ENCODE peak calls at places on chromosome 6, in five cellular contexts. One of them, this sample, is unnamed.

GRCh38 chr6:165920896-165921671 is 246.6 kb downstream of the TBXT start:
- DNase-seq in T-helper 1 cell: no peak
- DNase-seq in GM04503: no peak
- DNase-seq in WTC11: no peak
- DNase-seq in NT2/D1: no peak
- DNase-seq in this sample: no peak

GRCh38 chr6:170516783-170517616 is 36.1 kb downstream of the PSMB1 start:
- DNase-seq in WTC11: peak; percentile 44
- DNase-seq in NT2/D1: peak; percentile 40
- DNase-seq in T-helper 1 cell: no peak
- DNase-seq in GM04503: peak; percentile 13
- DNase-seq in this sample: no peak

GRCh38 chr6:46507426-46507825 is 16.2 kb upstream of the RCAN2 start:
- DNase-seq in WTC11: no peak
- DNase-seq in T-helper 1 cell: no peak
- DNase-seq in NT2/D1: no peak
- DNase-seq in GM04503: no peak
- DNase-seq in this sample: no peak

GRCh38 chr6:168419569-168419968 is 21.4 kb upstream of the SMOC2 start:
- DNase-seq in GM04503: no peak
- DNase-seq in NT2/D1: no peak
- DNase-seq in WTC11: no peak
- DNase-seq in T-helper 1 cell: no peak
- DNase-seq in this sample: peak; percentile 19

GRCh38 chr6:111926731-111927302 is 53.6 kb upstream of the FYN start:
- DNase-seq in T-helper 1 cell: no peak
- DNase-seq in WTC11: no peak
- DNase-seq in GM04503: no peak
- DNase-seq in NT2/D1: no peak
- DNase-seq in this sample: no peak

GRCh38 chr6:112044856-112045255 is 9.0 kb upstream of the CCN6 start:
- DNase-seq in GM04503: peak; percentile 93
- DNase-seq in NT2/D1: no peak
- DNase-seq in T-helper 1 cell: no peak
- DNase-seq in WTC11: no peak
- DNase-seq in this sample: no peak

GRCh38 chr6:78093861-78094360 is 441.1 kb downstream of the MEI4 start:
- DNase-seq in T-helper 1 cell: no peak
- DNase-seq in WTC11: no peak
- DNase-seq in GM04503: no peak
- DNase-seq in NT2/D1: peak; percentile 16
- DNase-seq in this sample: no peak

GRCh38 chr6:13508711-13509705 is 21.6 kb upstream of the GFOD1 start:
- DNase-seq in T-helper 1 cell: no peak
- DNase-seq in WTC11: no peak
- DNase-seq in GM04503: peak; percentile 85
- DNase-seq in NT2/D1: no peak
- DNase-seq in this sample: no peak

GRCh38 chr6:110095101-110095500 is 84.4 kb downstream of the WASF1 start:
- DNase-seq in GM04503: no peak
- DNase-seq in NT2/D1: no peak
- DNase-seq in WTC11: no peak
- DNase-seq in T-helper 1 cell: no peak
- DNase-seq in this sample: no peak

GRCh38 chr6:157433678-157434081 is 52.7 kb downstream of the ZDHHC14 start:
- DNase-seq in GM04503: no peak
- DNase-seq in NT2/D1: no peak
- DNase-seq in T-helper 1 cell: no peak
- DNase-seq in WTC11: no peak
- DNase-seq in this sample: no peak

GRCh38 chr6:49915035-49915434 is 48.7 kb upstream of the CRISP1 start:
- DNase-seq in NT2/D1: no peak
- DNase-seq in GM04503: no peak
- DNase-seq in WTC11: no peak
- DNase-seq in T-helper 1 cell: no peak
- DNase-seq in this sample: no peak

GRCh38 chr6:39453956-39454524 is 131.5 kb upstream of the KCNK16 start:
- DNase-seq in T-helper 1 cell: no peak
- DNase-seq in NT2/D1: no peak
- DNase-seq in GM04503: no peak
- DNase-seq in WTC11: no peak
- DNase-seq in this sample: no peak

GRCh38 chr6:28553986-28554881 is 28.6 kb downstream of the GPX5 start:
- DNase-seq in NT2/D1: no peak
- DNase-seq in WTC11: no peak
- DNase-seq in GM04503: no peak
- DNase-seq in T-helper 1 cell: no peak
- DNase-seq in this sample: no peak

GRCh38 chr6:52213127-52213526 is 27.0 kb downstream of the IL17A start:
- DNase-seq in WTC11: no peak
- DNase-seq in T-helper 1 cell: no peak
- DNase-seq in NT2/D1: no peak
- DNase-seq in GM04503: no peak
- DNase-seq in this sample: no peak

GRCh38 chr6:146770275-146770964 is 171.6 kb downstream of the ADGB start:
- DNase-seq in NT2/D1: no peak
- DNase-seq in T-helper 1 cell: no peak
- DNase-seq in GM04503: no peak
- DNase-seq in WTC11: no peak
- DNase-seq in this sample: no peak

GRCh38 chr6:31107052-31107451 is 5.3 kb downstream of the C6orf15 start:
- DNase-seq in WTC11: no peak
- DNase-seq in T-helper 1 cell: no peak
- DNase-seq in GM04503: no peak
- DNase-seq in NT2/D1: no peak
- DNase-seq in this sample: no peak

GRCh38 chr6:112214749-112215269 is 39.6 kb downstream of the LAMA4 start:
- DNase-seq in NT2/D1: no peak
- DNase-seq in T-helper 1 cell: no peak
- DNase-seq in GM04503: no peak
- DNase-seq in WTC11: no peak
- DNase-seq in this sample: no peak

This sample was measured in H1.